ENCODE peak calls at places on chromosomes 11 and 22, in eight cellular contexts. O is foreskin fibroblast, W is bronchial epithelial cell, N is heart left ventricle, J is A549, V is PC-3, C is tibial artery, U is brain microvascular endothelial cell. L is an unnamed sample.

GRCh38 chr11:125956371-125956770 is 10.5 kb downstream of the VSIG10L2 start:
- DNase-seq in J (no peak), N (peak; percentile 64), W (peak; percentile 23), V (no peak), O (no peak), C (no peak), U (no peak), L (peak; percentile 61)

GRCh38 chr22:28379075-28379806 is 300.4 kb downstream of the TTC28 start:
- DNase-seq in C (no peak), U (no peak), O (no peak), J (no peak), V (no peak), N (no peak), W (no peak), L (no peak)

GRCh38 chr22:29580200-29580810 is 608 bp downstream of the NIPSNAP1 start:
- DNase-seq in U (no peak), O (no peak), J (no peak), V (no peak), N (no peak), W (no peak), C (no peak), L (no peak)

GRCh38 chr11:112113539-112114457 is 27.1 kb downstream of the SDHD start:
- DNase-seq in U (peak; percentile 31), W (peak; percentile 62), J (peak; percentile 64), N (no peak), C (no peak), V (peak; percentile 79), O (peak; percentile 46), L (no peak)

GRCh38 chr22:26502688-26503561 is 9.3 kb downstream of the TFIP11 start:
- DNase-seq in C (no peak), N (peak; percentile 23), V (peak; percentile 18), O (no peak), W (peak; percentile 36), J (peak; percentile 37), U (peak; percentile 34), L (peak; percentile 29)

GRCh38 chr11:74138572-74138971 is 32.2 kb downstream of the C2CD3 start:
- DNase-seq in J (peak; percentile 97), O (peak; percentile 93), V (peak; percentile 100), C (no peak), N (peak; percentile 23), W (peak; percentile 98), U (peak; percentile 94), L (no peak)

GRCh38 chr11:88421530-88421929 is 84.0 kb upstream of the CTSC start:
- DNase-seq in V (peak; percentile 73), W (peak; percentile 91), J (no peak), N (peak; percentile 39), U (peak; percentile 23), O (no peak), C (no peak), L (no peak)

GRCh38 chr22:30205281-30206115 is 41.1 kb downstream of the LIF start:
- DNase-seq in N (peak; percentile 53), W (peak; percentile 81), J (peak; percentile 99), C (peak; percentile 73), U (peak; percentile 97), V (peak; percentile 91), O (peak; percentile 98), L (peak; percentile 49)

GRCh38 chr11:76288166-76288978 is 82.1 kb upstream of the WNT11 start:
- DNase-seq in C (no peak), J (no peak), O (no peak), U (no peak), V (no peak), N (no peak), W (no peak), L (no peak)

GRCh38 chr11:118939948-118940598 is 14.3 kb upstream of the BCL9L start:
- DNase-seq in V (no peak), J (no peak), N (no peak), W (no peak), C (no peak), O (no peak), U (no peak), L (no peak)

GRCh38 chr22:48897959-48898358 is 929.7 kb downstream of the BRD1 start:
- DNase-seq in C (no peak), V (no peak), N (no peak), W (no peak), U (no peak), J (no peak), O (no peak), L (no peak)

GRCh38 chr11:1401656-1402221 is 12.0 kb downstream of the BRSK2 start:
- DNase-seq in J (peak; percentile 36), C (no peak), U (peak; percentile 34), V (peak; percentile 63), W (peak; percentile 16), O (peak; percentile 33), N (peak; percentile 71), L (peak; percentile 66)

GRCh38 chr11:128720522-128720985 is 26.7 kb downstream of the FLI1 start:
- DNase-seq in O (no peak), C (no peak), V (no peak), J (no peak), N (no peak), W (no peak), U (peak; percentile 58), L (no peak)

GRCh38 chr11:9017773-9018172 is 14.0 kb upstream of the NRIP3 start:
- DNase-seq in V (no peak), J (no peak), U (no peak), O (peak; percentile 65), N (peak; percentile 78), W (no peak), C (peak; percentile 70), L (peak; percentile 75)

GRCh38 chr11:67057410-67057757 is 737 bp downstream of the RHOD start:
- DNase-seq in J (no peak), U (no peak), W (no peak), N (no peak), O (no peak), V (peak; percentile 37), C (no peak), L (no peak)

GRCh38 chr11:73632996-73633395 is 13.4 kb upstream of the PLEKHB1 start:
- DNase-seq in J (no peak), C (no peak), V (no peak), W (no peak), N (no peak), O (no peak), U (peak; percentile 51), L (no peak)

GRCh38 chr11:30424336-30424735 is 101.4 kb downstream of the ARL14EP start:
- DNase-seq in V (no peak), C (no peak), U (no peak), N (peak; percentile 15), W (no peak), J (no peak), O (no peak), L (peak; percentile 17)

DNA sequence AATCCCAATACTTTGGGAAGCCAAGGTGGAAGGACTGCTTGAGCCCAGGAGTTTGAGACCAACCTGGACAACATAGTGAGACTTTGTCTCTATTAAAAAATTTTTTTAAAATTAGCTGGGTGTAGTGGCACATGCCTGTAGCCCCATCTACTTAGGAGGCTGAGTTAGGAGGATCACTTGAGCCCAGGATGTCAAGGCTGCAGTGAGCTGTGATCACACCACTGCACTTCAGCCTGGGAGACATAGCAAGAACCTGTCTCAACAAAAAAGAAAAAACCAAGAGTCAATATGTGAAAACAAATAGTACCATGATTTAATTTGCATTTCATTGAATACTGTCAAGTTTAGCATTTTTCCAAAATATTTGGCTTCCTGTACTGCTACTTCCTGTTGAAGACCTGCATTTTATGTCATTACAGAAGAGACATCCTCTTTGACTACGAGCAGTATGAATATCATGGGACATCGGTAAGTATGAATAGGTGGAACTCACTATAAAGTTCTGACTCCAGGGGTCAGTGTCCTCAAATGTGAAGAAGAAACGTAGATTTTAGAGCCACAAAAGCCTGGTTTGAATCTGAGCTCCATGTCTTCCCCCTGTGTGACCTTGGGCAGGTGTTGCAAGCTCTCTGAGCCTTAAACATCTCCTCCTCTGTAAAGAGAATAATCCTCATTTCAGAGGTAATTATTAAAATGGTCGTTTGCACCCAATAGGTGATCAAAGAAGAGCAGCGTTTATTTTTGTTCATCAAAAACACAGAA is 16.0 kb downstream of the CDC45 start:
- DNase-seq in V (peak; percentile 22), W (peak; percentile 52), J (peak; percentile 18), N (no peak), O (peak; percentile 23), U (peak; percentile 24), C (no peak), L (no peak)
- TF ChIP-seq CTCF in V (peak; percentile 45), W (peak; percentile 40), J (no peak), N (peak; percentile 34), O (peak; percentile 17), U (peak; percentile 33), C (no peak), L (peak; percentile 49)

DNA sequence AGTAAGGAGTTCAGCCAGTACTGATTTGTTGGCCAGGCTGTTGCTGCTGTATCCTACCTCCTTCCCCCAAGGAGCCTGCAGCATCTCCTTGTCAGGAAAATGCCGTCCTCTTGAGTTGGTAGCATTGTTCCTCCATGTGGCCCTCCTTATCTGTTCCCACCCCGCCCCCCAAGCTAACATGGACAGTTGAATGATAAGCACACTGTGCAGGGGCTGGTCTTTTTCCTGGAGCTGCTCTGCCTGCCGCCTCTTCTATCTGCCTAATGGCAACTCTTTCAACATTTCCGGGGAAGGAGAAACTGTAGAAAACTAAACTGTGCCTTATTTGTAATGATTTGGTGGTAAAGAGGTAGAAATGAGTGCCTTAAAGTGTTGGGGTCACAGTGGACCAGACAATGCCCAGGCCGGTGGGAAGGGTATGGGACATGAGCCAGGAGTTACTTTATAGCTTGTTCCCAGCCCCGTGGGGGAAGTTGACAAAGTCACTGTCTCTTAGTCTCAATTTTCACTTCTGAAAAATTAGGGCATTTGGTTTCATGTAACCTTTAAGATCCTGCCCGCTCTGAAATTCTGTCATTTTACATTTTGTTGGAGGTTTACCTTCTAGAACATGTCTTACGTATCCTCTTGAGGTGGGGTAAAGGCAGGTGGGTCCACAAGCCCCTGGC is 4.5 kb downstream of the FAM118A start:
- DNase-seq in J (no peak), O (no peak), C (no peak), W (no peak), N (no peak), U (no peak), V (no peak), L (no peak)
- H3K4me3 ChIP-seq in J (no peak overlapping the region), O (no peak overlapping the region), C (no peak overlapping the region), W (no peak overlapping the region), N (no peak overlapping the region), U (no peak overlapping the region), V (no peak overlapping the region), L (no peak overlapping the region)

GRCh38 chr11:106152013-106152412 is 74.6 kb downstream of the AASDHPPT start:
- DNase-seq in J (no peak), O (peak; percentile 15), N (no peak), W (peak; percentile 97), C (no peak), V (peak; percentile 58), U (peak; percentile 6), L (no peak)
- TF ChIP-seq CTCF in J (no peak), O (no peak), N (no peak), W (peak; percentile 42), C (no peak), V (peak; percentile 55), U (peak; percentile 14), L (no peak)

DNA sequence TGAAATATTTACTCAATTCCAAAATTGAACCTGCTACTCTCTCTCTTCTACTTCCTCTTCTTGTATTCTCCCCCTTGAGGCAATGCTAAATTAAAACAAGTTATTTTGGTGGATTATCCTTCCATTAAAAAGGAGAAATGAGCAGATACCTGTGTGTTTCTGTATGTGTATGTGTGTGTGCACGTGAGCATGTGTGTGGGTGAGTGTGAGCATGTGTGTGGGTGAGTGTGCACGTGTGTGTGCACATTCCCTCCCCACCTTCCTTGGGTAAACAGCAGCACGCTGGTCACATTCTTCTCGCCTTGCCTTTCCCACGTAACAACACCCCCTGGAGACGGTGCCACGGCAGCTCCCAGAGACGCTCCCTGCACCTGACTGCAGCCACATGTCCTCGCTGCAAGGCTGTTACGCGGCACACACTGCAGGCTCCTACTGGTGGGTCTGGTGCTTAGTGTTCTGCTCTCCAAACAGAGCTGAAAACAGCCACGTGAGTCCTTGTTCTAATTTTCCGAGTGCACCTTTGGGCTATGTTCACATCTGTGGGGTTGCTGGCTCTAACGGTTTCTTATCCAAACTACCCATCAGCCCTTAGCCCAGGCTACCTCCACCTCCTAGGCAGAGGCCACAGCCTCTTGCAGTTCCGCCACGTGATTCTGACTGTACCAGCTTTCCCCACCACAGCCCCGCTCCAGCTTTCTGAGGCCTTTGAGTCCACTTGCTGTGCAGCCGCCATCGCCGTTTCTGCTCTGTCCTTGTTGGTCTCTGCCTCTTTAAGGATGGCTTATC is 123.3 kb downstream of the CTTN start:
- DNase-seq in W (no peak), J (no peak), V (no peak), U (no peak), O (no peak), N (no peak), C (no peak), L (no peak)
- H3K4me3 ChIP-seq in W (no peak overlapping the region), J (no peak overlapping the region), V (no peak overlapping the region), U (no peak overlapping the region), O (no peak overlapping the region), N (no peak overlapping the region), C (no peak overlapping the region), L (no peak overlapping the region)

L was measured in left ventricle myocardium inferior.